ENCODE peak calls at places on chromosome 13, in four cellular contexts. Q is K562, I is HCT116, M is HepG2. G is an unnamed sample.

GRCh38 chr13:30898721-30899188 is 7.3 kb upstream of the MEDAG start:
- DNase-seq in I (no peak), M (peak), Q (no peak), G (no peak)

GRCh38 chr13:49308977-49309408 is 61.3 kb downstream of the CDADC1 start:
- DNase-seq in I (no peak), Q (no peak), M (no peak), G (no peak)

GRCh38 chr13:67408823-67409222 is 178.7 kb upstream of the PCDH9 start:
- DNase-seq in M (peak), I (no peak), Q (no peak), G (no peak)

GRCh38 chr13:94701313-94702180 is 10.8 kb downstream of the SOX21 start:
- DNase-seq in M (no peak), Q (no peak), I (no peak), G (no peak)

GRCh38 chr13:28408235-28408848 is 86.6 kb downstream of the FLT1 start:
- DNase-seq in I (no peak), M (no peak), Q (peak), G (no peak)

GRCh38 chr13:108586826-108587225 is 42.6 kb upstream of the MYO16 start:
- DNase-seq in I (no peak), M (no peak), Q (no peak), G (no peak)

GRCh38 chr13:112132619-112133018 is 65.7 kb downstream of the SOX1 start:
- DNase-seq in I (no peak), Q (no peak), M (no peak), G (no peak)

GRCh38 chr13:97028441-97029299 is 34.4 kb upstream of the OXGR1 start:
- DNase-seq in I (peak), Q (peak), M (peak), G (peak)

GRCh38 chr13:22173605-22174004 is 502.7 kb downstream of the FGF9 start:
- DNase-seq in Q (no peak), M (no peak), I (peak), G (peak)

GRCh38 chr13:95481051-95481775 is 71.3 kb upstream of the CLDN10 start:
- DNase-seq in I (no peak), M (no peak), Q (no peak), G (no peak)

GRCh38 chr13:51738226-51738905 is 65.6 kb downstream of the DHRS12 start:
- DNase-seq in Q (no peak), M (no peak), I (no peak), G (no peak)

GRCh38 chr13:48160879-48161278 is 66.0 kb upstream of the MED4 start:
- DNase-seq in I (no peak), M (no peak), Q (no peak), G (no peak)

GRCh38 chr13:77048592-77048991 is 21.6 kb upstream of the FBXL3 start:
- DNase-seq in M (no peak), I (no peak), Q (no peak), G (no peak)

GRCh38 chr13:59834801-59835200 is 328.9 kb downstream of the DIAPH3 start:
- DNase-seq in M (no peak), I (no peak), Q (no peak), G (no peak)

GRCh38 chr13:94546071-94546839 is 49.7 kb downstream of the TGDS start:
- DNase-seq in M (no peak), Q (no peak), I (no peak), G (no peak)

GRCh38 chr13:66415444-66415843 is 814.7 kb downstream of the PCDH9 start:
- DNase-seq in Q (no peak), M (no peak), I (no peak), G (no peak)

GRCh38 chr13:79392882-79393563 is 13.0 kb downstream of the RBM26 start:
- DNase-seq in I (no peak), M (no peak), Q (no peak), G (peak)

DNA sequence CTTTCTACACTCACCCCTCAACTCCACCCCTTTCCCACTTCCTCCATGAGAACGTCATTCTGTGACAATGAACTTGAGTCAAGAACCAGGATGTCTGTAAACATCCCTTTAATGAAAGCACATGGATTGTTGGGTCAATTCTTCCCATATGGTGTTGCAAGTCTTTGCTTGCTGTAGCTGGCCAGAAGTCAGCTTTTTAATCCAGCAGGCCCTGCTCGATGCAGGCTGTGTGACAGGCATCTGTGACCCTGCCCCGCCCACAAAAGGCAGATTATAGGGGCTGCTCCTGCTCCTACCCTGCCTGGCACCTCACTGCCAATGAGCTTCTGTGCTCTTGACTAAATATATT is 78.0 kb downstream of the STARD13 start:
- DNase-seq in I (no peak), M (peak), Q (no peak), G (no peak)
- TF ChIP-seq POLR2AphosphoS5 in I (no peak), M (no peak), Q (no peak), G (no peak)

GRCh38 chr13:50341526-50341925 is 326.3 kb downstream of the KCNRG start:
- DNase-seq in M (no peak), Q (no peak), I (no peak), G (no peak)

GRCh38 chr13:50344717-50345116 is 329.5 kb downstream of the KCNRG start:
- DNase-seq in I (no peak), M (no peak), Q (no peak), G (no peak)

GRCh38 chr13:50340146-50340545 is 324.9 kb downstream of the KCNRG start:
- DNase-seq in I (no peak), M (no peak), Q (no peak), G (no peak)

GRCh38 chr13:50339291-50339690 is 324.0 kb downstream of the KCNRG start:
- DNase-seq in M (no peak), I (no peak), Q (no peak), G (no peak)

DNA sequence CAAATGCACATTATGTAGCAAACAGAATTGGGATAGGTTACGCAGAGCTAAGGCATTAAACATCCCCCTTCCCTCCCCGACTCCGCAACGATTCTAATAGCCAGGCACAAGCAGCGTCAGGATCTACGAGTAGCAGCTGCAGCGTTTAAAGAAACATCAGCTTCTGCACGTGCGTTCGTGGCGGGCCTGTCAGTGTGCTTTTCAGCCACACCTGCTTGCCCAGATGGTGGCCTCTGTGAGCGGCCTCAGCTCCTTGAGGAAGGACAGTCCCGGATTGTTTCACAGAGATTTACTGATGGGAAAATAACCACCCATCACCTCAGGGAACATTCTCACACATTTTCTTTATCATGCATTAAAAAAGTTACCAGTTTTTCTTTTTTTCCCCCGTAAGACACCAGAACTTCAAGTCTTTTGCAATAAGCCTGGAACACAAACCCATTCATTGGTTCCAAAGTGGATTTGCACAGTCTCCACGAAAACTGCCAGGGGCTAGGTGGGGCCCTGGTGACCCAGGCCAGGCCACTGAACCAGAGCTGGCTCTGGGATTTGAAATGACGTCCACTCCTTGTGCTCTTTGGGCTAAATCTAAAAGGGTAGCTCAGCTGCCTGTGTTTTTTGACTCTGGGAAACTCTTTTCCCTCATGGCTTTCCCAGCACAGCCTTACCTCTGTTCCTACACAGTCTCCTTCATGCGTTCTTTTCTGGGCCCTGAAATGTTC is 325.5 kb downstream of the KCNRG start:
- DNase-seq in Q (no peak), I (no peak), M (no peak), G (no peak)
- TF ChIP-seq TCF7L2 in Q (no peak), I (no peak), M (no peak), G (no peak)

GRCh38 chr13:113138792-113139551 is 16.4 kb downstream of the F10 start:
- DNase-seq in Q (no peak), M (peak), I (no peak), G (no peak)
- TF ChIP-seq POLR2AphosphoS5 in Q (no peak), M (peak), I (no peak), G (no peak)

GRCh38 chr13:93151277-93151676 is 75.3 kb upstream of the GPC6 start:
- DNase-seq in M (no peak), I (no peak), Q (no peak), G (no peak)
- TF ChIP-seq TCF7L2 in M (no peak), I (no peak), Q (no peak), G (no peak)

GRCh38 chr13:36998624-36999041 is 507 bp downstream of the ALG5 start:
- DNase-seq in M (no peak), I (no peak), Q (peak), G (no peak)

GRCh38 chr13:36997716-36998427 is 1.3 kb downstream of the ALG5 start:
- DNase-seq in Q (no peak), I (no peak), M (no peak), G (no peak)

GRCh38 chr13:37001921-37002250 is 1.3 kb downstream of the EXOSC8 start:
- DNase-seq in Q (no peak), M (no peak), I (no peak), G (no peak)

DNA sequence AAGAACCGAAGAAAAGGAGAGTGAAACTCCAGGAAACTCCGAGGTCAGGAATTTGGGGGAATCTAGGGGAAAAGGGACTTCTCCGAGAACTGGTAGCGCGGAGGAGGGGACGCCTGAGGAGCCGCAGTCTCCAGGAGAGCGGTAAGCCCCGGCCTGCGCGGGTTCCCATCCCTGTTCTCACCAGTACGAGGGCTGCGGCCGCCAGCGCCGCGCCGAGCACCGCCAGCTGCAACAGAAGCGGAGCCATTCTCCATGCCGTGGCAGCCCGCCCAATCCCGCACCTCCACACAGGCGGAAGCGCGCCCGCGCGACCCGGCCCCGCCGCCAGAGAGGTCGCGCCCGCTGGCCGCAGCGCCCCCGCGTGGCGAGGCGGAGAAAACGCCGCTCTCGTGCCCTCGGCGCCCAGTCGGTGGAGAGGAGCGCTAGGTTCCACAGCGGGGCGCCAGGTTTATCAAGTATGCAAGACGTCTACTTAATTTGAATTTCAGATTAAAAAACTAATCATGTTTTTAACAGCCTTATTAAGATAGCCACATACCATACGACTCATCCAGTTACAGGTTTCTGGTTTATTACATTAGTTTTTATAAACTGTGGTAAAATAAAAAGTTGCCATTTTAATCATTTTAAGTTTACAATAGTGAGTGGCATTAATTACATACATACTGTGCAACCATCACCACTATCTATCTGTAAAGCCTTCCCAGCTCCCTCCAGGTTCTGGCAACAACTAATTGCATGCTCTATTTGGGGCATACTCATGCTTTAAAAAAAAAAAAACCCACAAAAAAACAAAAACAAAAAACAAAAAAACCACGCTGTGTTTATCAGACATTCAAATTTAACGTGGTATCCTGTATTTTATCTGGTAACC is at the start of gene ALG5:
- DNase-seq in I (peak), Q (peak), M (peak), G (peak)
- TF ChIP-seq POLR2AphosphoS5 in I (peak), Q (peak), M (peak), G (peak)

DNA sequence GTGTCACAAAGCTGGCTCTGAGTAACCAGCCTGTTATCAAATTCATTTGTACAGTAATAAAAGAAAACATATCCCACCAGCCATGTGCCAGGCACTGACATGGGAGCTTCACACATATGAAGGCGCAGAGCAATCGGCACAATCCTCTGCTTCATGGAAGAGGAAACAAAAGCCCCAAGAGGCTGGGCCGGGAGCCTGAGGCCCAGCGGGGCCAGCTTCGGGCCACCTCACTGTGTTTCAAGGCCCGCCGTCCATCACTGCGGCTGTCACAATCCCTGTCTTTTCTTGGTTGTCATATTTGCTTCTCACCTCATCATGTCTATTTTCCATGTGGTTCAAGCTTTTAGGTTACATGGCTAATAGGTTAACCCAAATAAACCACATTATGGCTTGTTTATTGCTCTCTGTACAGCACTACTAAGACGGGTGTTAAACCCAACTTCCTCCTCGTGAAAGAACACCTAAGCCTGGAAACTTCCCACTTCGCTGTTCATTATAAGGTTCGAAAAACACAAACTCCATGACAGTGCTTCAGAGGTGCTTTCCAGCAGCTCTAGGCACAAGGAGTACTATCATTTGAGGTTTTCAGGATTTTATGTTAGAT is 78.3 kb downstream of the IRS2 start:
- DNase-seq in M (no peak), I (no peak), Q (no peak), G (no peak)
- TF ChIP-seq TCF7L2 in M (no peak), I (no peak), Q (no peak), G (no peak)

DNA sequence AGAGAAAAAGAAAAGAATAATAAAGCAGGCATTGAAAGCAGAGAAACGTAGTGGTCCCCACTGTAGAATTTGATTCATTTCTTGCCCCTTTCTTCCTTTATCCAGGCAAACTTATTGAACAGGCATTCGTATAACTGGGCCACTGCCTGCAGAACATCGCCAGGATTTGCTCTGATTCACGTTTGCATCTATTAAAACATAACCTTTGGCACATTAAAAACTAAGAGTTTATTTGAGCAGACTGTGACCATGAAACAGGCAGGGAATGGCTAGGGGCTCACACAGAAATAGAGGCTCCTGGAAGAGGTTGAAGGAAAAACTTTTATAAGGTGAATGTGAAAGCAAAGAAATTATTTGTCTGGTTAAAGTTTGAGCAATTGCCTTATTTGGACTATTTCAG is 12.5 kb upstream of the SUPT20H start:
- DNase-seq in I (no peak), M (no peak), Q (no peak), G (no peak)
- TF ChIP-seq POLR2AphosphoS5 in I (no peak), M (no peak), Q (no peak), G (no peak)

GRCh38 chr13:114149774-114150740 is 17.6 kb upstream of the RASA3 start:
- DNase-seq in I (no peak), Q (no peak), M (no peak), G (no peak)

GRCh38 chr13:114151565-114152284 is 19.3 kb upstream of the RASA3 start:
- DNase-seq in Q (peak), I (peak), M (no peak), G (no peak)

GRCh38 chr13:114152285-114152645 is 19.8 kb upstream of the RASA3 start:
- DNase-seq in M (no peak), Q (no peak), I (no peak), G (no peak)

GRCh38 chr13:114152831-114153371 is 20.5 kb upstream of the RASA3 start:
- DNase-seq in Q (no peak), I (no peak), M (no peak), G (no peak)

DNA sequence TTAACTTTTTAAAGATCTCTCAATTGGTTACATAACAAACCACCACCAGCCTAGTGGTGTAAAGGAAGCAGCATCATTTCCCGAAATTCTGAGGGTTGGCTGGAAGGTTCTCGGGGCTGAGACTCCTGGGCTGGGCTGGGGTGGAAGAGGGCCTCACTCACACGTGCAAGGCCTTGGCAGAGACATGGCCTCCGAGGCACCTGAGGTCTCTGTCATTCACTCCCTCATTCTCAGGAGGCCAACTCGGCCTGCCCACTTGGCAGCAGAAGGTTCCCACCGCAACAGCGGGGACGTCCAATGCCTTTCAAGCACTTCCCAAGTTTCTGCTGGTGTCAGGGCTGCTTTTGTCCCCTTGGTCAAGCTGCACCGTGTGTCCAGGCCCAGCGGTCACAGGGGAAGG is 18.6 kb upstream of the RASA3 start:
- DNase-seq in M (no peak), Q (no peak), I (no peak), G (no peak)
- TF ChIP-seq TCF7L2 in M (no peak), Q (no peak), I (no peak), G (no peak)

G was measured in Panc1.